ENCODE peak calls at places on chromosomes 3 and 15, in five cellular contexts. L is glutamatergic neuron, O is GM12865, T is breast epithelium, G is lower lobe of right lung. V is an unnamed sample.

GRCh38 chr15:77819841-77820728 is 187.4 kb upstream of the LINGO1 start:
- DNase-seq in T (no peak), O (no peak), L (peak; percentile 79), G (no peak), V (peak; percentile 15)

GRCh38 chr3:139117136-139117675 is 72.5 kb upstream of the PRR23C start:
- DNase-seq in G (no peak), T (no peak), L (no peak), O (no peak), V (no peak)

GRCh38 chr15:41917767-41918430 is 24.0 kb upstream of the SPTBN5 start:
- DNase-seq in L (no peak), G (no peak), O (no peak), T (peak; percentile 51), V (no peak)

GRCh38 chr3:9101286-9101685 is 138.0 kb upstream of the RAD18 start:
- DNase-seq in T (no peak), L (no peak), O (no peak), G (no peak), V (no peak)

GRCh38 chr3:113210608-113211369 is 568 bp upstream of the BOC start:
- DNase-seq in O (no peak), T (no peak), G (no peak), L (no peak), V (no peak)

GRCh38 chr3:39440316-39440715 is 27.2 kb upstream of the MOBP start:
- DNase-seq in G (no peak), T (no peak), O (no peak), L (no peak), V (no peak)

GRCh38 chr3:93961489-93961888 is 12.2 kb downstream of the PROS1 start:
- DNase-seq in T (no peak), G (no peak), O (no peak), L (no peak), V (no peak)

GRCh38 chr3:55439657-55440405 is 47.3 kb downstream of the WNT5A start:
- DNase-seq in T (no peak), L (no peak), O (no peak), G (no peak), V (no peak)

GRCh38 chr15:66129561-66129960 is 124.0 kb downstream of the MEGF11 start:
- DNase-seq in L (no peak), G (no peak), T (no peak), O (no peak), V (no peak)

GRCh38 chr15:90221251-90221900 is 12.4 kb downstream of the CIB1 start:
- DNase-seq in L (peak; percentile 75), G (peak; percentile 75), O (peak; percentile 71), T (no peak), V (no peak)

GRCh38 chr3:56762718-56763117 is 39.0 kb downstream of the ARHGEF3 start:
- DNase-seq in T (no peak), L (no peak), G (no peak), O (no peak), V (no peak)

GRCh38 chr3:164179110-164179774 is 899.1 kb downstream of the SI start:
- DNase-seq in L (no peak), G (no peak), T (no peak), O (no peak), V (no peak)

GRCh38 chr15:31338879-31339557 is 12.4 kb downstream of the KLF13 start:
- DNase-seq in O (peak; percentile 71), G (peak; percentile 87), L (peak; percentile 50), T (no peak), V (peak; percentile 40)

GRCh38 chr3:184757010-184757651 is 45.3 kb upstream of the MAGEF1 start:
- DNase-seq in L (no peak), G (no peak), O (no peak), T (no peak), V (no peak)

GRCh38 chr3:9769426-9770275 is at the start of gene CAMK1:
- DNase-seq in T (peak; percentile 81), G (peak; percentile 88), L (peak; percentile 80), O (peak; percentile 46), V (peak; percentile 43)

GRCh38 chr3:186515115-186515514 is 29.1 kb downstream of the CRYGS start:
- DNase-seq in O (peak; percentile 40), T (no peak), L (no peak), G (no peak), V (no peak)

GRCh38 chr3:127622031-127622430 is 7.0 kb upstream of the PODXL2 start:
- DNase-seq in T (no peak), O (no peak), L (no peak), G (no peak), V (no peak)

GRCh38 chr3:174016186-174016585 is 618.6 kb downstream of the NLGN1 start:
- DNase-seq in O (no peak), L (no peak), G (no peak), T (no peak), V (no peak)

GRCh38 chr15:67242665-67243064 is 11.8 kb downstream of the AAGAB start:
- DNase-seq in G (no peak), O (no peak), L (no peak), T (no peak), V (no peak)

GRCh38 chr15:95690631-95691340 is 639.7 kb upstream of the NR2F2 start:
- DNase-seq in O (peak; percentile 64), L (no peak), G (no peak), T (no peak), V (no peak)

GRCh38 chr15:68463996-68464395 is 32.0 kb upstream of the ITGA11 start:
- DNase-seq in G (no peak), L (no peak), O (no peak), T (no peak), V (no peak)

GRCh38 chr15:89178307-89178977 is 42.9 kb downstream of the RLBP1 start:
- DNase-seq in T (no peak), L (no peak), O (peak; percentile 15), G (no peak), V (no peak)

GRCh38 chr15:88738796-88739195 is 64.4 kb upstream of the ACAN start:
- DNase-seq in G (no peak), T (no peak), O (no peak), L (no peak), V (no peak)

GRCh38 chr15:39248204-39248603 is 332.7 kb upstream of the THBS1 start:
- DNase-seq in L (no peak), G (peak; percentile 52), T (no peak), O (no peak), V (no peak)

GRCh38 chr3:23202921-23203650 is at the start of gene UBE2E2:
- DNase-seq in T (peak; percentile 64), O (peak; percentile 87), L (peak; percentile 66), G (peak; percentile 83), V (peak; percentile 82)

GRCh38 chr15:93018574-93018973 is 70.4 kb downstream of the RGMA start:
- DNase-seq in O (no peak), L (no peak), G (no peak), T (no peak), V (no peak)

GRCh38 chr3:47193871-47194859 is 30.3 kb upstream of the SETD2 start:
- DNase-seq in G (no peak), O (no peak), L (no peak), T (no peak), V (no peak)

GRCh38 chr3:58281069-58281468 is 25.0 kb upstream of the RPP14 start:
- DNase-seq in L (no peak), T (no peak), G (no peak), O (no peak), V (no peak)

GRCh38 chr3:170410428-170411029 is 8.1 kb upstream of the CLDN11 start:
- DNase-seq in L (no peak), O (peak; percentile 48), G (no peak), T (no peak), V (no peak)

GRCh38 chr3:52456169-52456799 is 880 bp downstream of the NISCH start:
- DNase-seq in T (no peak), O (no peak), G (no peak), L (no peak), V (no peak)

GRCh38 chr3:111763968-111764367 is 95.1 kb upstream of the PHLDB2 start:
- DNase-seq in T (no peak), G (no peak), L (no peak), O (no peak), V (no peak)

GRCh38 chr3:53581671-53582070 is 87.3 kb downstream of the CACNA1D start:
- DNase-seq in G (no peak), T (no peak), O (peak; percentile 5), L (no peak), V (no peak)

GRCh38 chr3:196111939-196112386 is 30.1 kb upstream of the TFRC start:
- DNase-seq in T (no peak), L (no peak), O (peak; percentile 83), G (no peak), V (no peak)

GRCh38 chr15:38482572-38482971 is 28.6 kb downstream of the FAM98B start:
- DNase-seq in T (no peak), G (no peak), O (no peak), L (no peak), V (no peak)

GRCh38 chr3:179288845-179289244 is 34.0 kb upstream of the ZNF639 start:
- DNase-seq in O (no peak), T (no peak), G (no peak), L (no peak), V (no peak)

GRCh38 chr3:25592510-25592968 is 72.2 kb downstream of the TOP2B start:
- DNase-seq in T (no peak), G (no peak), O (no peak), L (no peak), V (no peak)
- TF ChIP-seq CTCF in T (no peak), G (peak; percentile 20), O (no peak), L (no peak), V (no peak)

GRCh38 chr3:50258979-50259378 is 10.0 kb upstream of the SEMA3B start:
- DNase-seq in O (no peak), G (no peak), L (no peak), T (no peak), V (no peak)
- TF ChIP-seq CTCF in O (no peak), G (no peak), L (no peak), T (no peak), V (no peak)

DNA sequence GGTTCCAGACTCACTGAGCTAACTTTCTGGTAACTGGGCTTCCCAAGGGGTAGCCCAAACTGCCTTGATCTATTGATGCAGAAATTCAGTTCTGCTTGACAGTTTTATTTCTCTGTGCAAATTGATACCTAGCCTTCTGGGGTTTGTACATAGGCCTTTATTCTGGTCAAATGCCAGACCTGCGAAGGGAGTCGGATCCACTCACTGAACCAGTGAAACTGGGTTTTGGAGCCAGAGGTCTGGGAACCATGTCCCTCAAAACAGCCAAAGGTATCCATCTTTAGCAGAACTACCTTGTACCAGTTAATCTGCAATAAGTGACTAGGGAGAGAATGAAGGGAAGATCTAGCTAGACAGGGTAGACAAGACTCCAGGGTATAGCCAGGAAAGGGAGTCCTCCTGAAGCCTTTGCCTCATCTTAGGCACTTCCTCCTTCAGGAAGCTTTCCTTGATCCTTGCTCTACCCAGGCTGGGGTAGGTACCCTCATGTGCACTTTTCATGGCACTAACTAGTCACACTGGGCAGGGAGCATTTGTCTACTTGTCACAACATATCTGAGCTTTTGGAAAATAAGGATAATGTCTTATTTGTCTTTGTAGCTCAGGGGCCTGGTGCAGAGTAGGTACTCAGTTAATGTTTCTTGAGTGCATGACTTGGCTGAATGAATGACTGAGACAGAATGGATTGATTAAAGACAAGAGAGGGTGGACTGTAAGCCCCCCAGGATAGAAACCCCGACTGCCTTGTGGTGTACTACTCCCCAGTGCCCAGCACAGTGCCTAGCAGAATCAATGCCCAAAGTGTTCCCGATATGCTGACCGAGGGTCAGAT is 1.4 kb upstream of the SNX33 start:
- DNase-seq in O (no peak), T (no peak), G (no peak), L (no peak), V (no peak)
- TF ChIP-seq CTCF in O (no peak), T (no peak), G (no peak), L (no peak), V (no peak)

GRCh38 chr3:160225181-160226025 is at the start of gene C3orf80:
- DNase-seq in O (peak; percentile 84), T (no peak), L (peak; percentile 78), G (peak; percentile 66), V (peak; percentile 41)
- TF ChIP-seq CTCF in O (peak; percentile 35), T (no peak), L (peak; percentile 11), G (peak; percentile 28), V (no peak)